ENCODE peak calls at places on chromosomes 6 and 20, in nine cellular contexts. S is gastrocnemius medialis; F is activated CD8-positive, alpha-beta memory T cell treated with anti-CD3 and anti-CD28 coated beads for 48 hours; Z is GM03348; N is RPMI7951; H is stimulated activated CD4-positive, alpha-beta T cell treated with anti-CD3 and anti-CD28 coated beads, Interleukin-2, amount 100 ng/mL, for 48 hours; X is CD8-positive, alpha-beta memory T cell; A is foreskin melanocyte; O is mesenteric fat pad. R is an unnamed sample.

GRCh38 chr20:20593447-20594170 is 118.8 kb downstream of the RALGAPA2 start:
- DNase-seq in S (no peak), F (no peak), Z (peak; percentile 66), N (peak; percentile 69), H (peak; percentile 15), X (no peak), A (peak; percentile 26), O (no peak), R (peak; percentile 57)

GRCh38 chr6:170227996-170228550 is 62.8 kb downstream of the DLL1 start:
- DNase-seq in S (no peak), F (no peak), Z (no peak), N (peak; percentile 58), H (no peak), X (no peak), A (no peak), O (no peak), R (no peak)

GRCh38 chr20:32456869-32457421 is 98.8 kb downstream of the ASXL1 start:
- DNase-seq in S (no peak), F (no peak), Z (peak; percentile 93), N (peak; percentile 26), H (peak; percentile 11), X (no peak), A (no peak), O (no peak), R (no peak)

GRCh38 chr6:452301-453067 is 60.9 kb downstream of the IRF4 start:
- DNase-seq in S (peak; percentile 17), F (no peak), Z (peak; percentile 47), N (no peak), H (no peak), X (no peak), A (no peak), O (no peak), R (no peak)

GRCh38 chr6:1949533-1949932 is 295.9 kb downstream of the GMDS start:
- DNase-seq in S (no peak), F (no peak), Z (peak; percentile 8), N (no peak), H (no peak), X (no peak), A (no peak), O (no peak), R (no peak)

GRCh38 chr20:584375-585301 is 25.5 kb downstream of the TCF15 start:
- DNase-seq in S (no peak), F (no peak), Z (no peak), N (no peak), H (no peak), X (no peak), A (no peak), O (no peak), R (no peak)

GRCh38 chr6:143061597-143062385 is 1.1 kb downstream of the AIG1 start:
- DNase-seq in S (peak; percentile 38), F (no peak), Z (no peak), N (no peak), H (no peak), X (no peak), A (no peak), O (no peak), R (no peak)

GRCh38 chr6:83757021-83757420 is 48.1 kb upstream of the SNAP91 start:
- DNase-seq in S (no peak), F (no peak), Z (no peak), N (no peak), H (no peak), X (no peak), A (no peak), O (no peak), R (no peak)

GRCh38 chr20:59765599-59766177 is 161.3 kb downstream of the PHACTR3 start:
- DNase-seq in S (no peak), F (no peak), Z (no peak), N (peak; percentile 16), H (peak; percentile 10), X (no peak), A (no peak), O (no peak), R (no peak)

GRCh38 chr6:41374618-41375590 is 39.5 kb downstream of the NCR2 start:
- DNase-seq in S (no peak), F (no peak), Z (no peak), N (no peak), H (no peak), X (no peak), A (no peak), O (no peak), R (no peak)

GRCh38 chr20:20358801-20359200 is 9.1 kb upstream of the INSM1 start:
- DNase-seq in S (no peak), F (no peak), Z (no peak), N (no peak), H (no peak), X (no peak), A (no peak), O (no peak), R (no peak)

GRCh38 chr6:13447949-13448724 is 39.3 kb downstream of the GFOD1 start:
- DNase-seq in S (no peak), F (no peak), Z (no peak), N (no peak), H (no peak), X (no peak), A (no peak), O (no peak), R (no peak)

GRCh38 chr6:169288591-169288990 is 34.9 kb upstream of the THBS2 start:
- DNase-seq in S (no peak), F (no peak), Z (peak; percentile 86), N (peak; percentile 46), H (no peak), X (no peak), A (no peak), O (no peak), R (no peak)

GRCh38 chr20:18252597-18253451 is 35.5 kb upstream of the ZNF133 start:
- DNase-seq in S (no peak), F (no peak), Z (no peak), N (no peak), H (no peak), X (no peak), A (no peak), O (no peak), R (no peak)

GRCh38 chr20:49694450-49695071 is 19.1 kb downstream of the B4GALT5 start:
- DNase-seq in S (no peak), F (no peak), Z (no peak), N (no peak), H (no peak), X (no peak), A (no peak), O (no peak), R (no peak)

GRCh38 chr20:62430871-62431447 is 3.6 kb upstream of the RBBP8NL start:
- DNase-seq in S (no peak), F (no peak), Z (no peak), N (no peak), H (no peak), X (no peak), A (no peak), O (no peak), R (no peak)

GRCh38 chr20:31693987-31694661 is 28.5 kb downstream of the BCL2L1 start:
- DNase-seq in S (no peak), F (no peak), Z (no peak), N (no peak), H (no peak), X (no peak), A (no peak), O (no peak), R (no peak)

GRCh38 chr6:116136933-116137340 is 11.0 kb upstream of the COL10A1 start:
- DNase-seq in S (no peak), F (no peak), Z (no peak), N (peak; percentile 38), H (no peak), X (no peak), A (no peak), O (no peak), R (no peak)

GRCh38 chr6:5507056-5507722 is 245.9 kb downstream of the FARS2 start:
- DNase-seq in S (no peak), F (no peak), Z (no peak), N (no peak), H (no peak), X (peak; percentile 36), A (no peak), O (no peak), R (no peak)

GRCh38 chr6:134312038-134312660 is 5.8 kb downstream of the SGK1 start:
- DNase-seq in S (no peak), F (no peak), Z (no peak), N (no peak), H (no peak), X (no peak), A (no peak), O (no peak), R (no peak)

R was measured in COLO829.